ENCODE peak calls at places on chromosomes 3 and 15, in ten cellular contexts. Q is suprapubic skin, G is heart right ventricle, L is cardiac muscle cell, P is thoracic aorta, N is upper lobe of right lung, V is astrocyte, E is left ventricle myocardium inferior, O is epithelial cell of esophagus, T is heart left ventricle. X is an unnamed sample.

GRCh38 chr15:52139599-52140462 is 27.3 kb upstream of the BCL2L10 start:
- DNase-seq in L (peak), G (peak), T (peak), O (peak), Q (peak), P (peak), V (peak), N (peak), E (peak), X (peak)

GRCh38 chr3:162489853-162490252 is 993.2 kb downstream of the OTOL1 start:
- DNase-seq in L (peak), Q (no peak), G (no peak), O (no peak), N (no peak), T (no peak), E (no peak), P (no peak), V (peak), X (no peak)

GRCh38 chr3:191192941-191193340 is 6.1 kb upstream of the OSTN start:
- DNase-seq in T (no peak), E (no peak), P (no peak), Q (no peak), G (no peak), O (no peak), V (no peak), L (no peak), N (no peak), X (no peak)

GRCh38 chr3:165466856-165467255 is 270.7 kb upstream of the SLITRK3 start:
- DNase-seq in V (peak), G (no peak), N (no peak), L (peak), P (no peak), Q (no peak), E (no peak), O (no peak), T (no peak), X (no peak)

GRCh38 chr3:37849146-37849545 is 12.5 kb upstream of the CTDSPL start:
- DNase-seq in O (no peak), Q (no peak), G (no peak), V (no peak), T (no peak), E (no peak), N (no peak), L (no peak), P (no peak), X (no peak)

GRCh38 chr3:23685484-23686258 is 120.1 kb upstream of the UBE2E1 start:
- DNase-seq in O (peak), N (no peak), E (peak), P (peak), V (peak), T (peak), L (peak), G (peak), Q (no peak), X (peak)

GRCh38 chr3:122314467-122314866 is 10.6 kb upstream of the CSTA start:
- DNase-seq in V (no peak), E (no peak), N (no peak), L (no peak), T (no peak), Q (no peak), G (no peak), P (no peak), O (peak), X (no peak)

GRCh38 chr15:62506217-62506805 is 341.2 kb upstream of the C2CD4B start:
- DNase-seq in L (peak), O (peak), V (peak), P (no peak), G (no peak), Q (no peak), T (no peak), N (no peak), E (no peak), X (no peak)

GRCh38 chr3:138124689-138125420 is 7.3 kb downstream of the A4GNT start:
- DNase-seq in O (peak), T (no peak), N (peak), G (no peak), Q (no peak), V (peak), L (peak), P (no peak), E (no peak), X (no peak)

GRCh38 chr3:161323926-161324621 is 47.2 kb downstream of the SPTSSB start:
- DNase-seq in V (no peak), Q (no peak), G (no peak), T (no peak), N (no peak), O (no peak), L (no peak), P (no peak), E (no peak), X (no peak)

GRCh38 chr3:155737844-155738460 is 6.9 kb downstream of the PLCH1 start:
- DNase-seq in V (no peak), L (no peak), P (no peak), N (no peak), T (no peak), O (no peak), Q (no peak), E (no peak), G (no peak), X (peak)

GRCh38 chr3:76679510-76679909 is 360.4 kb upstream of the ROBO2 start:
- DNase-seq in O (no peak), N (no peak), G (no peak), P (no peak), L (no peak), E (no peak), T (no peak), V (no peak), Q (no peak), X (no peak)

GRCh38 chr3:52123106-52123708 is 31.0 kb downstream of the POC1A start:
- DNase-seq in O (peak), T (peak), P (peak), E (peak), V (peak), N (peak), G (peak), L (peak), Q (no peak), X (peak)

GRCh38 chr15:79978694-79979519 is 7.9 kb upstream of the BCL2A1 start:
- DNase-seq in P (no peak), G (no peak), V (peak), N (no peak), Q (no peak), E (no peak), L (peak), O (peak), T (no peak), X (peak)

GRCh38 chr15:85542895-85543331 is 162.5 kb downstream of the AKAP13 start:
- DNase-seq in V (no peak), N (no peak), E (no peak), O (peak), G (no peak), Q (no peak), P (no peak), T (no peak), L (no peak), X (peak)

GRCh38 chr3:109045271-109046051 is 72.5 kb downstream of the MORC1 start:
- DNase-seq in O (no peak), T (no peak), G (no peak), Q (no peak), P (no peak), L (no peak), N (no peak), E (no peak), V (no peak), X (no peak)

GRCh38 chr3:13525827-13526625 is 22.9 kb upstream of the FBLN2 start:
- DNase-seq in E (peak), L (no peak), G (no peak), Q (no peak), P (no peak), T (no peak), N (no peak), O (peak), V (no peak), X (no peak)

GRCh38 chr3:35426581-35426980 is 212.7 kb upstream of the ARPP21 start:
- DNase-seq in L (no peak), Q (no peak), N (no peak), O (no peak), G (no peak), T (no peak), E (no peak), P (no peak), V (peak), X (no peak)

GRCh38 chr3:134597390-134597975 is 53.3 kb downstream of the KY start:
- DNase-seq in T (no peak), V (peak), Q (no peak), G (no peak), E (no peak), P (no peak), O (peak), L (peak), N (no peak), X (no peak)

GRCh38 chr15:26352909-26353308 is 420.0 kb downstream of the GABRB3 start:
- DNase-seq in N (no peak), G (no peak), Q (no peak), O (no peak), P (no peak), L (no peak), E (no peak), V (no peak), T (no peak), X (no peak)

GRCh38 chr3:196138464-196138863 is 56.6 kb upstream of the TFRC start:
- DNase-seq in G (no peak), L (peak), P (no peak), E (no peak), V (no peak), T (no peak), Q (no peak), O (no peak), N (no peak), X (no peak)

GRCh38 chr3:184756151-184756681 is 44.4 kb upstream of the MAGEF1 start:
- DNase-seq in V (no peak), Q (no peak), G (no peak), E (no peak), L (no peak), P (no peak), T (no peak), O (peak), N (no peak), X (no peak)

GRCh38 chr3:71962561-71963240 is 177.8 kb upstream of the PROK2 start:
- DNase-seq in T (no peak), O (peak), L (no peak), P (no peak), E (no peak), N (no peak), V (peak), Q (no peak), G (no peak), X (peak)

GRCh38 chr3:141332436-141332835 is 35.9 kb upstream of the ZBTB38 start:
- DNase-seq in Q (no peak), T (no peak), P (no peak), N (no peak), L (no peak), G (no peak), E (no peak), O (no peak), V (no peak), X (no peak)

DNA sequence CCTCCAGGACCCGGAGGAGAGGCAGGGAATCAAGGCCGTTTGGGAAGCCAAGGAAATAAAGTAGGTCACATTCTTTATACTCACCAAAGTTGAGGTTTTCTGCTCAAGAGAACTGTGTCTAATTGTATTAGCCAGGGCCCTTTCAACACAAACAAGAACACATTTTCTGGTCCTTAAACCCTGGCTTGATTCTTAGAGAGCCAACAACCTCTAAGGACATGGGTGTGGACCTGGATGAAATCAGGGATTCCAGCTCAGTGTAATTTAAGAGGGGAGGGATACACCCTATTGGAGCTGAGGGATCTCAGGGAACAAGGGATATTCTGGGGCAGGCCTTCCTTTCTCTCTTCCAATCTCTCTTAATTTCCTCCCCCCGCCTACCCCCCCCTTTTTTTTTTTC is 104.8 kb downstream of the COL6A6 start:
- DNase-seq in T (no peak), L (no peak), O (no peak), Q (no peak), E (no peak), N (no peak), G (no peak), V (no peak), P (no peak), X (no peak)
- TF ChIP-seq CTCF in T (no peak), L (no peak), O (no peak), Q (no peak), E (no peak), N (no peak), G (no peak), V (no peak), P (no peak), X (no peak)

GRCh38 chr3:27712136-27713065 is 9.7 kb downstream of the EOMES start:
- DNase-seq in T (peak), L (peak), V (peak), G (peak), N (peak), O (peak), P (no peak), Q (no peak), E (peak), X (peak)
- H3K4me3 ChIP-seq in T (peak), L (peak), V (peak), G (peak), N (peak), O (peak), P (peak), Q (peak), E (peak), X (peak)

GRCh38 chr3:10743366-10744097 is 72.5 kb upstream of the SLC6A11 start:
- DNase-seq in P (no peak), O (no peak), N (no peak), L (no peak), Q (no peak), T (no peak), V (no peak), G (no peak), E (no peak), X (no peak)

GRCh38 chr3:10746001-10746400 is 70.0 kb upstream of the SLC6A11 start:
- DNase-seq in V (no peak), L (no peak), E (no peak), N (no peak), T (no peak), O (no peak), G (no peak), P (no peak), Q (no peak), X (no peak)

GRCh38 chr3:10745392-10745791 is 70.6 kb upstream of the SLC6A11 start:
- DNase-seq in O (no peak), V (no peak), P (no peak), E (no peak), G (no peak), N (no peak), L (no peak), Q (no peak), T (no peak), X (no peak)

GRCh38 chr3:10742031-10742671 is 73.9 kb upstream of the SLC6A11 start:
- DNase-seq in P (no peak), N (no peak), O (no peak), Q (no peak), T (no peak), V (no peak), E (no peak), G (no peak), L (no peak), X (no peak)

GRCh38 chr3:10744098-10744465 is 71.9 kb upstream of the SLC6A11 start:
- DNase-seq in E (no peak), L (no peak), O (peak), G (no peak), N (no peak), P (no peak), Q (no peak), T (no peak), V (no peak), X (peak)
- TF ChIP-seq CTCF in E (peak), L (no peak), O (peak), G (no peak), N (no peak), P (no peak), Q (no peak), T (no peak), V (no peak), X (no peak)

GRCh38 chr15:42890161-42890913 is 30.2 kb downstream of the TTBK2 start:
- DNase-seq in Q (no peak), N (no peak), E (no peak), L (peak), V (peak), G (no peak), T (no peak), P (no peak), O (peak), X (no peak)
- H3K4me3 ChIP-seq in Q (no peak), N (no peak), E (no peak), L (no peak), V (no peak), G (no peak), T (no peak), P (no peak), O (no peak), X (no peak)

GRCh38 chr15:73968461-73968860 is 23.6 kb downstream of the STOML1 start:
- DNase-seq in G (no peak), Q (no peak), L (no peak), O (no peak), N (no peak), T (no peak), P (no peak), V (no peak), E (no peak), X (no peak)

GRCh38 chr15:73964736-73965093 is 27.4 kb downstream of the STOML1 start:
- DNase-seq in L (peak), G (peak), T (peak), Q (peak), V (no peak), P (no peak), N (peak), E (peak), O (peak), X (peak)

GRCh38 chr15:73965094-73965729 is 26.9 kb downstream of the STOML1 start:
- DNase-seq in L (no peak), P (no peak), N (peak), E (no peak), T (no peak), G (no peak), O (no peak), Q (no peak), V (no peak), X (peak)

GRCh38 chr15:73962409-73962808 is 29.7 kb downstream of the STOML1 start:
- DNase-seq in O (no peak), N (no peak), L (no peak), Q (no peak), E (no peak), V (no peak), G (no peak), T (no peak), P (no peak), X (no peak)

GRCh38 chr15:73965730-73966103 is 26.4 kb downstream of the STOML1 start:
- DNase-seq in O (peak), G (no peak), V (peak), P (no peak), Q (no peak), T (no peak), L (no peak), N (no peak), E (no peak), X (peak)
- TF ChIP-seq CTCF in O (no peak), G (no peak), V (no peak), P (no peak), Q (no peak), T (no peak), L (no peak), N (no peak), E (no peak), X (no peak)

GRCh38 chr3:69052567-69052898 is 400 bp upstream of the TMF1 start:
- DNase-seq in T (no peak), E (no peak), L (no peak), O (no peak), P (no peak), N (no peak), V (no peak), Q (no peak), G (no peak), X (peak)
- H3K4me3 ChIP-seq in T (peak), E (peak), L (peak), O (peak), P (peak), N (peak), V (peak), Q (peak), G (peak), X (peak)

DNA sequence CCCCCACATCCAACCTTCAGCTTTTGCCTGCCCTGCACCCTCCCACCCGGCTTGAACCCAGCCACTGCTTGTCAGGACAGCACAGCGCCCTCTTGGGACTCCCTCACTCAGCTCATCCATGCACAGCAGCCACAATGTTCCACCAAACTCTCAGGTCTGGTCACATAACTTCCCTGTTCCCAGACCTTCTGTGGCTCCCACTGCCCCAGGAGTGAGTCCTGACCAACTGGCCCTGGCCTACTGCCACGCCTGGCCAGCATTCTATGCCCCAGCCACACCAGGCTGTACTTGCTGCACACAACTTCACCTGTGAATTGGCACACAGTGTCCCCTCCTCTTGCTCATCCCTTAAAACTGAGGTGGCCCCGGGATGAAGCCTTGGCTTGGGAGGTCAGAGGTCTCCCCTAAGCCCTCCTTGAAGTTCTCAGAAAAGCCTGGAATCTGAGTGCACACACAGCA is 21.0 kb downstream of the PLXNB1 start:
- DNase-seq in N (peak), V (no peak), P (peak), Q (peak), L (no peak), T (peak), O (no peak), G (no peak), E (no peak), X (no peak)
- TF ChIP-seq CTCF in N (no peak), V (no peak), P (no peak), Q (no peak), L (no peak), T (no peak), O (no peak), G (no peak), E (no peak), X (peak)

GRCh38 chr3:30642715-30643361 is 36.4 kb downstream of the TGFBR2 start:
- DNase-seq in N (no peak), L (no peak), G (no peak), V (no peak), Q (no peak), P (no peak), T (no peak), O (no peak), E (no peak), X (peak)

GRCh38 chr3:30640856-30641255 is 34.5 kb downstream of the TGFBR2 start:
- DNase-seq in L (no peak), G (no peak), T (no peak), N (no peak), P (no peak), V (no peak), Q (no peak), E (no peak), O (no peak), X (no peak)

GRCh38 chr3:30643763-30644462 is 37.5 kb downstream of the TGFBR2 start:
- DNase-seq in Q (no peak), V (no peak), O (no peak), G (no peak), E (no peak), P (no peak), T (no peak), N (no peak), L (no peak), X (peak)

GRCh38 chr3:30639937-30640336 is 33.5 kb downstream of the TGFBR2 start:
- DNase-seq in P (no peak), N (no peak), G (no peak), L (no peak), T (no peak), O (no peak), V (no peak), E (no peak), Q (no peak), X (peak)

GRCh38 chr3:30641612-30642251 is 35.3 kb downstream of the TGFBR2 start:
- DNase-seq in V (no peak), O (no peak), T (no peak), P (no peak), N (no peak), E (no peak), G (no peak), L (no peak), Q (no peak), X (no peak)
- H3K4me3 ChIP-seq in V (no peak), O (no peak), T (no peak), P (no peak), N (no peak), E (no peak), G (no peak), L (no peak), Q (no peak), X (no peak)

GRCh38 chr3:169676925-169677537 is 13.5 kb upstream of the MECOM start:
- DNase-seq in P (no peak), L (no peak), O (no peak), G (no peak), V (no peak), N (no peak), Q (no peak), E (no peak), T (no peak), X (no peak)
- TF ChIP-seq CTCF in P (no peak), L (no peak), O (no peak), G (no peak), V (no peak), N (no peak), Q (no peak), E (no peak), T (no peak), X (no peak)

GRCh38 chr3:49019941-49020334 is 1.6 kb upstream of the DALRD3 start:
- DNase-seq in Q (no peak), P (no peak), E (no peak), V (no peak), T (no peak), N (no peak), O (peak), G (no peak), L (peak), X (no peak)
- H3K4me3 ChIP-seq in Q (peak), P (peak), E (peak), V (peak), T (peak), N (peak), O (peak), G (no peak), L (peak), X (peak)